ENCODE peak calls at places on chromosomes 16 and 17, in five cellular contexts. Q is fibroblast of lung; H is SJCRH30; I is CD8-positive, alpha-beta memory T cell; C is heart right ventricle. P is an unnamed sample.
A peak's percentile ranks its signal among the peaks of the same experiment; 100 is the strongest.

GRCh38 chr17:10837987-10838386 is at the start of gene PIRT:
- DNase-seq in I (no peak), C (no peak), H (no peak), Q (no peak), P (no peak)

GRCh38 chr17:4130715-4131114 is 12.1 kb downstream of the ZZEF1 start:
- DNase-seq in H (no peak), C (no peak), I (no peak), Q (peak; percentile 6), P (no peak)

GRCh38 chr16:69471121-69471520 is 46.7 kb downstream of the CYB5B start:
- DNase-seq in I (no peak), Q (no peak), C (no peak), H (no peak), P (no peak)

GRCh38 chr17:14791221-14791620 is 473.9 kb downstream of the PMP22 start:
- DNase-seq in C (no peak), I (no peak), Q (no peak), H (no peak), P (no peak)

GRCh38 chr16:67649494-67649931 is 4.6 kb downstream of the CARMIL2 start:
- DNase-seq in C (peak; percentile 47), H (no peak), Q (no peak), I (no peak), P (peak; percentile 11)

GRCh38 chr17:77352996-77353395 is 212.2 kb downstream of the SEC14L1 start:
- DNase-seq in I (peak; percentile 36), H (no peak), C (no peak), Q (no peak), P (no peak)

GRCh38 chr17:1906622-1907021 is 76.8 kb downstream of the RPA1 start:
- DNase-seq in C (no peak), H (no peak), I (no peak), Q (no peak), P (no peak)

GRCh38 chr17:864315-864714 is 82.2 kb downstream of the MRM3 start:
- DNase-seq in I (no peak), Q (no peak), H (no peak), C (no peak), P (no peak)

GRCh38 chr17:40532520-40533253 is 31.3 kb upstream of the TNS4 start:
- DNase-seq in I (peak; percentile 10), C (no peak), H (no peak), Q (peak; percentile 45), P (no peak)

GRCh38 chr16:5709889-5710288 is 612.3 kb upstream of the EEF2KMT start:
- DNase-seq in Q (no peak), I (no peak), C (no peak), H (peak; percentile 31), P (no peak)

GRCh38 chr16:86490859-86491642 is 19.3 kb upstream of the FOXF1 start:
- DNase-seq in H (no peak), I (no peak), Q (no peak), C (no peak), P (no peak)

GRCh38 chr17:2571523-2572303 is 21.7 kb upstream of the PAFAH1B1 start:
- DNase-seq in Q (no peak), I (no peak), H (no peak), C (no peak), P (no peak)

GRCh38 chr16:84182680-84183571 is 3.9 kb downstream of the TAF1C start:
- DNase-seq in C (no peak), Q (no peak), I (no peak), H (no peak), P (no peak)

GRCh38 chr16:19588661-19589060 is 33.2 kb downstream of the VPS35L start:
- DNase-seq in Q (no peak), H (no peak), I (no peak), C (no peak), P (no peak)

GRCh38 chr16:12535535-12536411 is 267.9 kb downstream of the CPPED1 start:
- DNase-seq in I (no peak), C (no peak), H (peak; percentile 29), Q (no peak), P (no peak)

GRCh38 chr16:28051486-28051885 is 12.0 kb downstream of the GSG1L start:
- DNase-seq in H (no peak), C (no peak), I (no peak), Q (no peak), P (no peak)

GRCh38 chr16:27298132-27298531 is 15.6 kb upstream of the IL4R start:
- DNase-seq in C (no peak), H (no peak), I (no peak), Q (no peak), P (no peak)

GRCh38 chr17:37693328-37693727 is 50.1 kb upstream of the DDX52 start:
- DNase-seq in C (no peak), I (no peak), H (no peak), Q (no peak), P (no peak)

GRCh38 chr16:3223913-3224515 is 10.9 kb downstream of the ZNF200 start:
- DNase-seq in C (no peak), I (no peak), H (no peak), Q (peak; percentile 27), P (no peak)

GRCh38 chr17:78250891-78251772 is 19.7 kb downstream of the TMEM235 start:
- DNase-seq in H (peak; percentile 93), Q (peak; percentile 79), C (peak; percentile 87), I (peak; percentile 85), P (peak; percentile 92)

GRCh38 chr17:16215965-16216316 is 607 bp upstream of the NCOR1 start:
- DNase-seq in H (peak; percentile 94), C (no peak), I (peak; percentile 50), Q (no peak), P (no peak)

GRCh38 chr17:82241926-82242697 is 13.3 kb downstream of the SLC16A3 start:
- DNase-seq in I (no peak), C (peak; percentile 62), Q (peak; percentile 29), H (no peak), P (peak; percentile 73)

GRCh38 chr16:1032607-1033006 is 39.9 kb upstream of the SSTR5 start:
- DNase-seq in C (no peak), Q (no peak), H (no peak), I (no peak), P (no peak)

DNA sequence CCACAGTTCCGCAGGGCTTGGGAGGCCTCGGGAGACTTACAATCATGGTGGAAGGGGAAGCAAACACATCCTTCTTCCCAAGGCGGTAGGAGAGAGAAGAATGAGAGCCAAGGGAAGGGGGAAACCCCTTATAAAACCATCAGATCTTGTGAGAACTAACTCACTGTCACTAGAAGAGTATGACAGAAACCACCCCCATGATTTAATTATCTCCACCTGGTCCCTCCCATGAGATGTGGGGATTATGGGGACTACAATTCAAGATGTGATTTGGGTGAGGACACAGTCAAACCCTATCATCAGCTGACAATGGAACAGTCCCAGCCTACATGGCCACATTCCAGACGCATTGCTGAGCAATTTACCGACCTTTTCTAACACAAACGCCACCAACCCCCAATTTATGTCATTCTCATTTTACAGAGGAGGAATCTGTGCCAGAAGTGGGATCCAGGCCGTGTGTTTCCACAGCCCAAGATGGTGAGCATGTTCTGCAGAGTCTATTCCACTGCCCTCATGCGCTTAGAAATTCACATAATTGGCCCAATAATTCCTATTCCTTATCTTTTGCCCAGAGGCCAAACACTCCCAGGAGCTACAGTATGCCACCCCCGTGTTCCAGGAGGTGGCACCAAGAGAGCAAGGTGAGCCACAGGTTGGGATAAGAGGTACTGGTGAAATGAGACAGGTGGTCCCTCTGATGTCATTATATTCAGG is 17.3 kb downstream of the MILR1 start:
- DNase-seq in C (no peak), Q (no peak), H (peak; percentile 9), I (no peak), P (no peak)
- H3K36me3 ChIP-seq in C (no peaks in the 10 kb centered on the region), Q (no peaks in the 10 kb centered on the region), H (no peaks in the 10 kb centered on the region), I (no peaks in the 10 kb centered on the region), P (no peaks in the 10 kb centered on the region)

DNA sequence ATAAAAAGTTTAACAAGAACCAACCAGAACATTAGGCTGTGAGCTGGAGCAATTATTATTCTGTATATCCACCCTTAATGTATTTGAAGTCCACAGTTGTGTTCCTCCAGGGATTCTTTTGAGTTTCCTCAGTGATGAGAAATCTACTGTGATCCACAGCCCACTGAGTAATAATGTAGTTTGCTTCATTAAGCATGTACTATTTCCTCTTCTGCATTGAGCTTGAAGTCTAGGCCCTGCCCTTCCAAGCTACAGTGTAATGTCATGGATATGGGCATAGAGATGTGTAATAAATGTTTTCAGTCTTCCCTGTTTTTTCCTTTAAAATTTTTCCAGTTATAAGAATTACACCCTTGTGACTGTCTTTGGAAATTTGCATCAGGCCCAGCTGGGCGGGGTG is 36.4 kb upstream of the SLC12A3 start:
- DNase-seq in H (no peak), Q (no peak), I (no peak), C (no peak), P (no peak)
- H3K36me3 ChIP-seq in H (peaks cover 81% of the 10 kb centered on the region), Q (peaks cover 12% of the 10 kb centered on the region), I (peaks cover 30% of the 10 kb centered on the region), C (peaks cover 85% of the 10 kb centered on the region), P (peaks cover 18% of the 10 kb centered on the region)

DNA sequence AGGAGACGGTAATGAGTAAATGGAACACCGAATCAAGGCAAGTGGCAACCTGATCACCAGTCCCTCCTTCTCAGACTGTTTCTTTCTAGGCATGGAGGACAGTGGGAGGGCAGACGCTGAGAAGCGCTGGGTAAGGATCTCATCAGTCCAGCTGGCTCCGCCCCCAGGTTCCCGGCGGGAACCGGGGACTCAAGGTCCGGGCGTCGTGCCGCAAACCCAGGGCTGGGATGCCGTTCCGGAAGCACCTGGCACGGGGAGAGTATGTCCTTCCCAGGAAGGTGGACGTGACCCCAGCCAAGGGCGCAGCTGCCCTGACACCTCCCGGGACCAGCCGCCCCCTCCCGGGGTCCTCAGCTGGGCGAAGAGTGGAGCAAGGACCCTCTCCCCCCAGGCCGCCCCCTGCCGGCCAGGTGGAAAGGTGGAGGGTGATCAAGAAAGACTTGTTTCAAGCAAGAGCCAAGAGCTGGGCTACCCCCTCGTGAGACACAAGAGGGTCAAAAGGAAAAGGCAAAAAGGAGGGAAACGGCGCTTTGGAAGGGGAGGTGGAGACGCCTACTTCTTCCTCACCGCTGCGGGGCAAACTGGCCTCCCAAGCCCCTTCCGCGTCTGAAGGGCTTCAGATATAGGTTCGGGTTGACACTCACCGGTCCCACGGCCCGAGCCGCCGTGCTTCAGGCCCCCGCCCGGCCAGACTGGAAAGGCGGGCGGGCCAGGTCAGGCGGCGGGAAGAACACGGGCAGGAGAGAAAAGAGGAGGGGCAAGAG is at the start of gene MYO19:
- DNase-seq in C (peak; percentile 67), I (peak; percentile 73), H (peak; percentile 79), Q (peak; percentile 31), P (peak; percentile 75)
- H3K36me3 ChIP-seq in C (peaks cover 39% of the 10 kb centered on the region), I (no peaks in the 10 kb centered on the region), H (peaks cover 58% of the 10 kb centered on the region), Q (peaks cover 10% of the 10 kb centered on the region), P (peaks cover 63% of the 10 kb centered on the region)

GRCh38 chr17:79944251-79944812 is 91.3 kb downstream of the TBC1D16 start:
- DNase-seq in C (no peak), Q (no peak), I (peak; percentile 25), H (no peak), P (peak; percentile 15)
- H3K36me3 ChIP-seq in C (peaks cover 39% of the 10 kb centered on the region), Q (peaks cover 3% of the 10 kb centered on the region), I (no peaks in the 10 kb centered on the region), H (peaks cover 11% of the 10 kb centered on the region), P (peaks cover 12% of the 10 kb centered on the region)

GRCh38 chr17:80328620-80329380 is 68.1 kb downstream of the RNF213 start:
- DNase-seq in I (no peak), C (no peak), Q (no peak), H (no peak), P (no peak)
- H3K36me3 ChIP-seq in I (peaks cover 78% of the 10 kb centered on the region), C (peaks cover 100% of the 10 kb centered on the region), Q (peaks cover 21% of the 10 kb centered on the region), H (no peaks in the 10 kb centered on the region), P (peaks cover 9% of the 10 kb centered on the region)

GRCh38 chr17:28700830-28701492 is 10.7 kb downstream of the PROCA1 start:
- DNase-seq in H (no peak), I (no peak), C (no peak), Q (no peak), P (no peak)
- H3K36me3 ChIP-seq in H (peaks cover 71% of the 10 kb centered on the region), I (peaks cover 68% of the 10 kb centered on the region), C (peaks cover 91% of the 10 kb centered on the region), Q (peaks cover 48% of the 10 kb centered on the region), P (peaks cover 38% of the 10 kb centered on the region)

P was measured in BE2C.